ENCODE peak calls at places on chromosomes 13 and 19, in five cellular contexts. A is HFFc6, I is BE2C, Y is prostate gland, G is GM23338. C is an unnamed sample.

GRCh38 chr13:45136741-45137500 is 16.6 kb downstream of the GTF2F2 start:
- DNase-seq in A (no peak), I (no peak), Y (no peak), G (peak), C (no peak)

GRCh38 chr19:4497770-4498389 is 20.4 kb downstream of the PLIN4 start:
- DNase-seq in A (no peak), I (no peak), Y (no peak), G (no peak), C (no peak)

GRCh38 chr13:39596685-39597084 is 6.3 kb downstream of the LHFPL6 start:
- DNase-seq in A (no peak), I (no peak), Y (no peak), G (no peak), C (no peak)

GRCh38 chr13:77316430-77316829 is 10.5 kb downstream of the MYCBP2 start:
- DNase-seq in A (no peak), I (no peak), Y (no peak), G (no peak), C (no peak)

GRCh38 chr13:68727788-68728187 is 1379.8 kb upstream of the ATXN8OS start:
- DNase-seq in A (no peak), I (no peak), Y (no peak), G (no peak), C (no peak)

GRCh38 chr13:62142048-62142447 is 726.4 kb upstream of the PCDH20 start:
- DNase-seq in A (no peak), I (no peak), Y (no peak), G (no peak), C (no peak)

GRCh38 chr13:59416561-59416960 is 747.2 kb downstream of the DIAPH3 start:
- DNase-seq in A (no peak), I (no peak), Y (no peak), G (no peak), C (no peak)

GRCh38 chr13:76038920-76039716 is 403.0 kb downstream of the LMO7 start:
- DNase-seq in A (no peak), I (no peak), Y (no peak), G (peak), C (no peak)

GRCh38 chr13:25180795-25181537 is 8.9 kb upstream of the AMER2 start:
- DNase-seq in A (no peak), I (no peak), Y (no peak), G (no peak), C (no peak)

GRCh38 chr13:113589961-113590339 is 5.4 kb downstream of the TFDP1 start:
- DNase-seq in A (no peak), I (no peak), Y (no peak), G (no peak), C (no peak)

GRCh38 chr13:39632994-39633393 is 22.5 kb upstream of the COG6 start:
- DNase-seq in A (no peak), I (no peak), Y (no peak), G (no peak), C (no peak)

GRCh38 chr13:30216111-30216510 is 91.2 kb downstream of the KATNAL1 start:
- DNase-seq in A (no peak), I (no peak), Y (no peak), G (peak), C (no peak)
- TF ChIP-seq CTCF in A (no peak), I (peak), Y (no peak), G (peak), C (no peak)

GRCh38 chr13:47962237-47962636 is 38.8 kb downstream of the SUCLA2 start:
- DNase-seq in A (no peak), I (no peak), Y (no peak), G (no peak), C (no peak)

GRCh38 chr13:47959468-47960088 is 41.5 kb downstream of the SUCLA2 start:
- DNase-seq in A (no peak), I (no peak), Y (no peak), G (peak), C (no peak)

GRCh38 chr13:47955836-47956235 is 45.2 kb downstream of the SUCLA2 start:
- DNase-seq in A (no peak), I (no peak), Y (no peak), G (no peak), C (no peak)

GRCh38 chr13:47957073-47957472 is 44.0 kb downstream of the SUCLA2 start:
- DNase-seq in A (no peak), I (no peak), Y (no peak), G (no peak), C (no peak)
- TF ChIP-seq CTCF in A (no peak), I (no peak), Y (no peak), G (no peak), C (no peak)

GRCh38 chr13:52447354-52447753 is 3.1 kb downstream of the VPS36 start:
- DNase-seq in A (no peak), I (no peak), Y (no peak), G (no peak), C (no peak)

GRCh38 chr13:52450012-52450792 is at the start of gene VPS36:
- DNase-seq in A (peak), I (peak), Y (peak), G (peak), C (peak)

GRCh38 chr13:52446265-52446664 is 4.2 kb downstream of the VPS36 start:
- DNase-seq in A (no peak), I (no peak), Y (no peak), G (no peak), C (no peak)

GRCh38 chr13:52449323-52450011 is 967 bp downstream of the VPS36 start:
- DNase-seq in A (no peak), I (no peak), Y (no peak), G (no peak), C (no peak)

GRCh38 chr13:52447815-52448552 is 2.5 kb downstream of the VPS36 start:
- DNase-seq in A (no peak), I (no peak), Y (no peak), G (peak), C (no peak)
- TF ChIP-seq CTCF in A (no peak), I (no peak), Y (no peak), G (no peak), C (no peak)

GRCh38 chr19:48970139-48970766 is 5.1 kb downstream of the FTL start:
- DNase-seq in A (no peak), I (no peak), Y (no peak), G (no peak), C (no peak)

GRCh38 chr19:48977061-48977460 is 12.0 kb downstream of the FTL start:
- DNase-seq in A (no peak), I (no peak), Y (no peak), G (no peak), C (no peak)

GRCh38 chr19:48970923-48971395 is 5.8 kb downstream of the FTL start:
- DNase-seq in A (peak), I (peak), Y (peak), G (peak), C (peak)

DNA sequence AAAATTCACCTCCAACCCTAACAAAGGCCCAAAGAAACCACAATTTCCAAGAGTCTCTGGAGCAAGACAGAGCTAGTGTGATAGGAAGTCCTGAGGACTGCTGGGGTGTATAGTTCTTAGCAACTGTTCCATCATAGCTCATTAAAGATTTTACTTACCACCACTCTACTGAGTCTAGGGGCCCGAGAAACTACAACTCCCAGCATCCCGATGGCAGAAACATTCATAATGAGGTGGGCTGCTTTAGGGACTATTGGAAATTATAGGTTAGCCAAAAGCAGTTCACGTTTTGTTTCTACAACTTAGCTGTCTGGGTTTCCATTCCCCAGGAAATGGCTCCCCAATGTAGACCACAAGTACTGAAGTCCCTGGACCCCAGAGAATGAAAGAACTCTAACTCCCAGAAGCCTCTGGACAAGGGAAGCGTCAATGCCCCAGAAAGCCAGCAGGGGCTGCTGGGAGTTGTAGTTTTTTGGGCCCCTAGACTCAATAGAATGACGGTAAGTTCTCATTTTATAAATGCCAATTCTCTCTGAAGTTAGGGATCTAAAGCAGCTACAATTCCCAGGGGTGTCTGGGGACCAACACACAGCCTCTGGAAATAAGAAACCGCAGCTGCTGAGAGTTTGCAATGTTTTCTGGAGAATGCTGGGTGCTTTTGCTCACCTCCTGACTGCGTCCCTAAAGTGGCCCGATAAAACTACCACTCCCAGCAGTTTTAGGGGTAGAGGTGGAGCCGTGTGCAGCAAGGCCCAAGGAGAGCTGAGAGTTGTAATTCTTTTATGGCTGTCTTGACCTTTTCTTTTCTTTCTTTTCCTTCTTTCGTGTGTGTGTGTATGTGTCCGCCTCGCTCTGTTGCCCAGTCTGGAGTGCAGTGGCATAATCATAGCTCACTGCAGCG is 11.1 kb downstream of the FTL start:
- DNase-seq in A (no peak), I (peak), Y (no peak), G (peak), C (peak)
- TF ChIP-seq CTCF in A (peak), I (peak), Y (no peak), G (no peak), C (peak)